ENCODE peak calls at places on chromosome 20, in five cellular contexts. K, Y, P, Z and I are unnamed samples.

GRCh38 chr20:44334306-44334705 is 2.5 kb upstream of the R3HDML start:
- DNase-seq in Y (no peak), P (no peak), K (no peak), Z (no peak), I (no peak)

GRCh38 chr20:49891486-49891885 is 23.8 kb downstream of the SPATA2 start:
- DNase-seq in P (no peak), K (no peak), Y (no peak), Z (no peak), I (no peak)

GRCh38 chr20:37336369-37337207 is 9.4 kb upstream of the SRC start:
- DNase-seq in K (peak), Y (no peak), P (no peak), Z (peak), I (peak)

GRCh38 chr20:53581444-53582311 is 12.0 kb downstream of the ZNF217 start:
- DNase-seq in K (no peak), Z (no peak), P (no peak), Y (no peak), I (no peak)

GRCh38 chr20:35791823-35792222 is 20.0 kb downstream of the PHF20 start:
- DNase-seq in Z (no peak), Y (no peak), P (no peak), K (peak), I (peak)

GRCh38 chr20:41392871-41393704 is 26.5 kb upstream of the EMILIN3 start:
- DNase-seq in K (peak), Y (no peak), Z (no peak), P (no peak), I (no peak)

GRCh38 chr20:16701296-16701695 is 28.5 kb upstream of the SNRPB2 start:
- DNase-seq in Z (peak), P (no peak), Y (no peak), K (no peak), I (no peak)

GRCh38 chr20:42401598-42401997 is 783.4 kb upstream of the CHD6 start:
- DNase-seq in P (no peak), K (no peak), Z (no peak), Y (no peak), I (no peak)

GRCh38 chr20:37564388-37565133 is 36.9 kb upstream of the BLCAP start:
- DNase-seq in P (peak), Y (peak), K (peak), Z (peak), I (peak)

GRCh38 chr20:32521780-32522524 is 63.2 kb downstream of the NOL4L start:
- DNase-seq in Z (peak), K (peak), Y (peak), P (peak), I (peak)

GRCh38 chr20:53939554-53940355 is 130.6 kb downstream of the BCAS1 start:
- DNase-seq in K (peak), Z (peak), P (peak), Y (peak), I (peak)

GRCh38 chr20:51345601-51346101 is 196.9 kb downstream of the NFATC2 start:
- DNase-seq in Y (no peak), P (no peak), Z (no peak), K (peak), I (peak)

GRCh38 chr20:59258103-59258705 is 42.2 kb upstream of the EDN3 start:
- DNase-seq in K (no peak), Y (no peak), P (no peak), Z (no peak), I (no peak)

GRCh38 chr20:10578607-10579006 is 95.2 kb downstream of the JAG1 start:
- DNase-seq in Z (no peak), K (no peak), P (no peak), Y (no peak), I (peak)

GRCh38 chr20:18404172-18404571 is 62.7 kb downstream of the DZANK1 start:
- DNase-seq in Z (no peak), P (no peak), K (no peak), Y (no peak), I (no peak)

GRCh38 chr20:44083220-44083933 is 103.6 kb downstream of the JPH2 start:
- DNase-seq in K (no peak), Z (no peak), Y (no peak), P (no peak), I (no peak)

GRCh38 chr20:63224272-63225081 is 8.5 kb upstream of the YTHDF1 start:
- DNase-seq in K (peak), Z (no peak), P (no peak), Y (no peak), I (peak)

GRCh38 chr20:32474967-32475819 is 109.9 kb downstream of the NOL4L start:
- DNase-seq in Z (peak), Y (peak), P (peak), K (no peak), I (peak)

GRCh38 chr20:50380697-50381040 is 129.5 kb upstream of the PTPN1 start:
- DNase-seq in Y (no peak), K (no peak), Z (no peak), P (no peak), I (peak)

GRCh38 chr20:309306-309840 is 12.0 kb downstream of the ZCCHC3 start:
- DNase-seq in P (no peak), Y (no peak), Z (no peak), K (no peak), I (no peak)

GRCh38 chr20:8271727-8272126 is 139.7 kb downstream of the PLCB1 start:
- DNase-seq in K (no peak), Z (no peak), P (no peak), Y (no peak), I (no peak)

GRCh38 chr20:17520583-17520982 is 10.6 kb downstream of the BFSP1 start:
- DNase-seq in K (no peak), Z (no peak), P (no peak), Y (no peak), I (no peak)

GRCh38 chr20:34111057-34111711 is 859 bp downstream of the EIF2S2 start:
- DNase-seq in K (peak), P (no peak), Y (no peak), Z (no peak), I (peak)
- H4K91ac ChIP-seq in K (peak), P (no peak), Y (no peak), Z (no peak), I (peak)

GRCh38 chr20:47278907-47279348 is 77.6 kb downstream of the ZMYND8 start:
- DNase-seq in Z (no peak), Y (no peak), K (no peak), P (no peak), I (peak)
- H3K14ac ChIP-seq in Z (no peak), Y (no peak), K (no peak), P (no peak), I (no peak)

GRCh38 chr20:25079171-25079570 is 2.8 kb downstream of the VSX1 start:
- DNase-seq in K (no peak), P (no peak), Z (no peak), Y (no peak), I (no peak)
- H2BK12ac ChIP-seq in K (no peak), P (no peak), Z (no peak), Y (no peak), I (no peak)

GRCh38 chr20:6566821-6567220 is 200.7 kb upstream of the BMP2 start:
- DNase-seq in P (no peak), Z (no peak), Y (no peak), K (no peak), I (peak)

GRCh38 chr20:6560978-6561377 is 206.5 kb upstream of the BMP2 start:
- DNase-seq in P (no peak), Z (no peak), K (no peak), Y (no peak), I (no peak)

GRCh38 chr20:6559791-6560190 is 207.7 kb upstream of the BMP2 start:
- DNase-seq in Y (no peak), Z (no peak), P (no peak), K (no peak), I (no peak)

GRCh38 chr20:6558361-6558760 is 209.1 kb upstream of the BMP2 start:
- DNase-seq in K (no peak), Y (no peak), P (no peak), Z (no peak), I (no peak)

DNA sequence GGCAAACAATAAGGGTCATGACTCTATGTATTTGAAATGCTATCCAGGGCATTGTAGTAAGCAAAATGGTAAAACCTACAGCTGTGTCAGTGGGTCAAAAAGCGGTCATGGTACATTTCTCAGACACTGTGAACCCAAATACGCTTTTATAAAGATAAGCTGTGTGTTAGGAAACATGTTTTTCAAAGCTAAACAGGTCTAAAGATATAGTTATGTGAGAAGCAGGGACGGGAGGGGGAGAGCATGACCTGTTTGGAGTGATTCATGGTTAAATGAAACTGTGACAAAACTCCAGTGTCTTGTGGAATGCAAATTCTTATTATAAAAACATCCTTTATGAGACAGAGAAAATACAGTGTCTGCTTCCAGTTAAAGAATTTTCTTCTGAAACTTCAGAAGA is 205.4 kb upstream of the BMP2 start:
- DNase-seq in Z (no peak), K (no peak), P (no peak), Y (no peak), I (peak)
- H4K91ac ChIP-seq in Z (no peak), K (no peak), P (no peak), Y (no peak), I (no peak)

GRCh38 chr20:39523405-39523804 is 561.3 kb downstream of the DHX35 start:
- DNase-seq in P (no peak), Y (no peak), Z (no peak), K (no peak), I (no peak)
- H3K14ac ChIP-seq in P (no peak), Y (no peak), Z (no peak), K (no peak), I (no peak)

GRCh38 chr20:61744691-61745396 is 320.8 kb downstream of the TAF4 start:
- DNase-seq in Z (no peak), K (no peak), Y (no peak), P (no peak), I (peak)
- H2BK12ac ChIP-seq in Z (no peak), K (no peak), Y (no peak), P (peak), I (no peak)

GRCh38 chr20:3686867-3687321 is 5.1 kb upstream of the ADAM33 start:
- DNase-seq in Z (no peak), K (no peak), P (no peak), Y (no peak), I (peak)
- H4K91ac ChIP-seq in Z (no peak), K (no peak), P (no peak), Y (no peak), I (peak)

GRCh38 chr20:56428881-56429280 is 16.8 kb downstream of the CASS4 start:
- DNase-seq in P (no peak), K (no peak), Y (no peak), Z (no peak), I (no peak)

GRCh38 chr20:56430957-56431356 is 18.9 kb downstream of the CASS4 start:
- DNase-seq in K (no peak), Z (no peak), P (no peak), Y (no peak), I (no peak)

GRCh38 chr20:56430471-56430870 is 18.4 kb downstream of the CASS4 start:
- DNase-seq in K (no peak), Z (no peak), Y (no peak), P (no peak), I (no peak)

GRCh38 chr20:56429496-56429895 is 17.4 kb downstream of the CASS4 start:
- DNase-seq in P (no peak), K (peak), Z (no peak), Y (no peak), I (peak)

GRCh38 chr20:56429941-56430340 is 17.9 kb downstream of the CASS4 start:
- DNase-seq in Z (no peak), Y (no peak), K (no peak), P (no peak), I (no peak)
- H3K14ac ChIP-seq in Z (no peak), Y (no peak), K (no peak), P (no peak), I (no peak)